ENCODE peak calls at places on chromosomes 2 and 18, in four cellular contexts. Q, E, J and K are unnamed samples.
A peak's percentile ranks its signal among the peaks of the same experiment; 100 is the strongest.

GRCh38 chr2:187994464-187995331 is 297.0 kb upstream of the GULP1 start:
- DNase-seq in Q (no peak), J (no peak), E (peak; percentile 59), K (no peak)

GRCh38 chr2:104595576-104595975 is 258.3 kb upstream of the POU3F3 start:
- DNase-seq in E (no peak), J (no peak), Q (no peak), K (no peak)

GRCh38 chr18:37270046-37270665 is 295.4 kb downstream of the CELF4 start:
- DNase-seq in E (no peak), Q (no peak), J (no peak), K (peak; percentile 75)

GRCh38 chr2:165055081-165055879 is 100.0 kb upstream of the SLC38A11 start:
- DNase-seq in J (no peak), Q (no peak), E (no peak), K (peak; percentile 84)

GRCh38 chr2:119699016-119699606 is 20.1 kb downstream of the TMEM177 start:
- DNase-seq in E (no peak), J (no peak), Q (no peak), K (no peak)

GRCh38 chr2:42051168-42052125 is 3.6 kb downstream of the PKDCC start:
- DNase-seq in J (no peak), E (peak; percentile 36), Q (no peak), K (no peak)

GRCh38 chr2:35462226-35462983 is 893.2 kb upstream of the CRIM1 start:
- DNase-seq in J (no peak), E (no peak), Q (no peak), K (no peak)

GRCh38 chr18:59742325-59743111 is 45.3 kb upstream of the CCBE1 start:
- DNase-seq in Q (no peak), J (no peak), E (no peak), K (no peak)

GRCh38 chr2:236627193-236627592 is 57.6 kb downstream of the ACKR3 start:
- DNase-seq in J (no peak), Q (peak; percentile 36), E (peak; percentile 59), K (no peak)

GRCh38 chr2:28390241-28390856 is 2.3 kb upstream of the FOSL2 start:
- DNase-seq in J (peak; percentile 88), Q (peak; percentile 92), E (peak; percentile 94), K (peak; percentile 71)

GRCh38 chr2:47815764-47816163 is 32.8 kb downstream of the MSH6 start:
- DNase-seq in J (no peak), E (no peak), Q (no peak), K (no peak)

GRCh38 chr18:43159091-43159490 is 43.6 kb upstream of the RIT2 start:
- DNase-seq in Q (no peak), E (no peak), J (no peak), K (no peak)

GRCh38 chr2:73111300-73112025 is 1.3 kb downstream of the RAB11FIP5 start:
- DNase-seq in E (peak; percentile 83), J (peak; percentile 62), Q (peak; percentile 52), K (no peak)
- TF ChIP-seq POLR2A in E (no peak), J (no peak), Q (no peak), K (no peak)

GRCh38 chr2:181470815-181471214 is 13.6 kb downstream of the ITGA4 start:
- DNase-seq in E (no peak), Q (no peak), J (no peak), K (no peak)

GRCh38 chr2:181471783-181472182 is 14.6 kb downstream of the ITGA4 start:
- DNase-seq in Q (no peak), E (no peak), J (no peak), K (peak; percentile 24)

GRCh38 chr2:181471227-181471626 is 14.0 kb downstream of the ITGA4 start:
- DNase-seq in J (no peak), Q (no peak), E (no peak), K (no peak)

GRCh38 chr2:181472990-181473389 is 15.8 kb downstream of the ITGA4 start:
- DNase-seq in J (no peak), E (peak; percentile 51), Q (no peak), K (no peak)

GRCh38 chr2:181474227-181474626 is 17.0 kb downstream of the ITGA4 start:
- DNase-seq in E (no peak), J (no peak), Q (no peak), K (no peak)
- TF ChIP-seq POLR2A in E (no peak), J (no peak), Q (no peak), K (no peak)

DNA sequence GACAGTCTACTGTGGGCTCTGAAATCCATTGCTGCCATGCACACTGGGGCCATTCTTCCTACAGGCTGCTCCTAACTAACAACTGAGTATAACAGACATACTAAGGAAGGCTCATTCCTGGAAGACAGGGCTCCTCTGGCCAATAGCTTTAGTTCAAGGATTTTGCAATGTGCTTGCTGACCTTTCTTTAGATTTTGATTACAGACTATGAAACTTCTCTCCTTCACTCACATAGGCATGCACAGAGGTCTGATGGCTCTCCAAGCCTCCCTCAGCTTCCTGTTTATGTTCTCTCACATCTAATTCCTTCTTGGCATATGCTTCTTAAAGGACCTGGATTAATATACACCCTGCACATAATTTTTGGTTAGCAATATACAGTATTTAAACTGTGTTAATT is 34.4 kb upstream of the ROCK1 start:
- DNase-seq in J (no peak), Q (no peak), E (no peak), K (no peak)
- TF ChIP-seq POLR2A in J (no peak), Q (no peak), E (no peak), K (no peak)

DNA sequence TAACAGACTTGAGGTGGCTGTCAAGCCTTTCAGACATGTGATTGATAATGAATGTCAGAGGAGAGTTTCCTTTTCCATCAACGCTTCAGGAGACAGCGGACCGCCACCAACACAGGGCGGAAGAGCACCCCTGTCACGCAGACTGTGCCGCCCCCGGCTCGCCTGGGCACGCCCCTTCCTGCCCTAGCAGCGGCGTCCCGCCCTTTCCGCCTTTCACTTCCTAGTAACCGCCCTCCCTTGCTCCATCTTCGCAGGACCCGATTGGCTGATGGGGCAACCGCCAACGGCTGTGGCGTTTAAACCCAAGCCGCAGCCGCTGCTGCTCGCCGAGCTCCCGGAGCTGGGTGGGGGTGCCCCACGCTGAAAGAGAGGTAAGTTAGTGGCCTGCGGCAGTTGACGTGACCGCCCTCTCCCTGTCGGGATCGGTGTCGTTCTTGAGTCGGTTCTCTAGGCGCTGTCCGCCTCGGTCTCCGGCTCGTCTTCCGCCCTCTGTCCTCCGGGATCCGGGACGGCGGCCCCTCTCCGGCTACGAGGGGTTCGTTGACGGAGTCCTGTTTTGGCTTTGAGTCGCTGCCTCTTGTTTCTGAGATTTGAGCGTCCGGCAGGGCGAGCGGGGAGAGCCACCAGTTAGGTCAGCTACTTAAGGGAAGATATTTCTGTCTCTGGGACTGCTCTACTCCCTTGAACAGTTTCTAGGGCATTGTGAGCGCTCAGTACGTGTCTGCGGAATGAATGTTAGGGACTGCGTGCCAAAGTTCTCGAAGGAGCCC is at the start of gene SGO2:
- DNase-seq in E (peak; percentile 99), J (peak; percentile 89), Q (peak; percentile 98), K (peak; percentile 98)
- TF ChIP-seq POLR2A in E (peak; percentile 36), J (peak; percentile 90), Q (peak; percentile 68), K (peak; percentile 93)

DNA sequence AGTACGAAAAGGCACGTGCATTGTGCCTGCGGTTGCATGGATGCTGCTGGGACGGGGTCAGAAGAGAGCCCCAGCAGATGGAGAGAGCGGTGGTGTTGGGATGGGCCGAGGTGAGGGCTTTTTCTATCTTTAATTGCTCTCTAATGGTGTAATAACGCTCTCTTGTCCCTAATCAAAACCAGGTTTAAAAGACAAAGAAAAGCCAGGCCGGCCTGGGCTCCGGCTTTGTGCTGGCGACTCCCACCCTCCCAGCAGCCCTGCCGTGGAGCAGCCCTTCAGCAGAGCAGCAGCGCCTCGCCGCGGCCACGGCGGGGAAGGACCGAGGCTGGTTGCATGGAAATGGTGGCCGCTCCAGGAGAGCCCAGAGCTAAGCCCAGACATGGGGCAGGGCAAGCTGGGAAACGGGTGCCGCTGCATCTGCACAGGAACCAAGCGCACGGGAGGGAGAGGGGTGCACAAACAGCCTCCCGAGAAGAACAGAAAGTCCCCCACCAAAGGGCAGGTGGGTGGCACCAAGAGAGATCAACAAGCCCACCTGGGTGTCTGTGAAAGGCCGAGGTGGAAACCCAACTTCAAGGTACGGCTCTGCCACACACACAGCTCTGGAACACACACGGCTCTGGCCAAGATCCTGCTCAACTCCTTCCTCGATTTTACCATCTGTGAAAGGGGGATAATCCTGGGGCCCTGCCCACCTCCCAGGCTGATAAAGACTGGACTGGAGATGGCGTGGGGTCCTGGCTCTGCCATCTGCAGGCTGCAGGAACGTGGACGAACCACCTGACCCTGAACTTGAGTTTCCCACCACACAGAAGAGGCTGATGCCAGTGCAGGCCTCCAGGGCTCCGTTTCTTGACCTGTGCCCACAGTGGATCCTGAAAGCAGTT is 15.0 kb downstream of the HS1BP3 start:
- DNase-seq in Q (peak; percentile 87), E (peak; percentile 92), J (peak; percentile 87), K (peak; percentile 76)
- TF ChIP-seq POLR2A in Q (no peak), E (no peak), J (no peak), K (no peak)

GRCh38 chr2:201116959-201117734 is 1.2 kb downstream of the CFLAR start:
- DNase-seq in Q (peak; percentile 83), E (no peak), J (peak; percentile 49), K (peak; percentile 90)
- TF ChIP-seq POLR2A in Q (no peak), E (peak; percentile 76), J (no peak), K (peak; percentile 59)

DNA sequence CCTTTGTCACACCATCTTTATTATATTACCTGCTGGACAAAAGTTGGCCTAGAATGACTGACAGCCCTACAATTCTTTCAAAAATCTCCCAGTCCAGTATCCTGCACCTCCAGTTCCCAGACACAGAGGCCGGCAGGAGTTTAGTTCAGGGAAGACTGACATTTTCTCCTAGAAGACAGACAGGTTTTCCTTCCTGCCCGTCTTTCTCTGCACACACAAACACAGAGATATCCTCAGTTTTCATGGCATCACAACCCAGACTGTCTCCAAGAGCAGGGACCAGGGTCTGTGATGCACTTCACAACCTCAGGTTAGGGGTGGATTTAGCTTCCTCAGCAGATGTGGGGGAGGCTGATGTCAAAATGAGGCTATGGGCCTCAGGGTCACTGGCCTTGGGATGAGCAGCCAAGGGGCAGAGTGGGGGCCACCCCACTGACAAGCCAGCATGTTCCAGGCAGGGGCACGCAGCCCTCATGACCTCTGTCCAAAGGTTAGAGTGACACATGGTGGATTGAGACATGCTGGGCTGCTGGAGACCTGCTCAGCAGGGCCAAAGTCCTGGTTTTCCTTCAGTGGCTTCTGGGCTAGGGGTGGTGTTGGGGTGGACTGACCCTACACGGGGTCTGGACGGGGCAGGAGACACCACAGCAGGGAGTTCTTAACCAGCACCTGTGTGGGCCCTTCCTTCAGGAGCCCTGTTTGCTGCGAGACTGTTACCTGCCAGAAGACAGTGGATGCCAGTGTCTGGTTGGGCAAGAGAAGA is 70.5 kb downstream of the SFXN5 start:
- DNase-seq in E (no peak), J (no peak), Q (peak; percentile 63), K (no peak)
- TF ChIP-seq POLR2A in E (no peak), J (no peak), Q (no peak), K (no peak)

DNA sequence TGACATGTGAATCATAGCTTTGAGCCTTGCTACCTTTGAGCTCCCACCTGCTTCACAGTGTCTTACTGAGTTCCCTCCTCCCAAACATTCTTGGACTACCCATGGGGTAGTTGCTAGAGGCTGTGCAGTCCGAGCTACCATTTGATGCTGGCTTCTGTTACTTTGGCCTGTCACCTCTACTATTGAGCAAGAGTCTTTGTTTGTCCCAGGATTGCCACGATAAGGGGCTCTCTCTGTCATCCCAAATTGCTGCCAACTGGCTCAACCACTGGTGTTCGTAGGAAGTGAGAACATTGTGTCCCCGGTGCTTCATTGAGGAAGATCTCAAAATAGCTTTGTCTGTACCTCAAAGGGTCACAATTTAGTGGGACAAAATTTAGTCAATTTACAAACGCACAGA is 59.1 kb upstream of the PAX8 start:
- DNase-seq in E (no peak), J (no peak), Q (no peak), K (no peak)
- TF ChIP-seq POLR2A in E (no peak), J (no peak), Q (no peak), K (no peak)